ENCODE peak calls at places on chromosome 20, in nine cellular contexts. J is adrenal gland, Z is cardiac muscle cell, G is substantia nigra, K is A549, U is hepatocyte, V is lower lobe of right lung, A is epithelial cell of prostate, D is AG04450. C is an unnamed sample.
A peak's percentile ranks its signal among the peaks of the same experiment; 100 is the strongest.

GRCh38 chr20:13286600-13286999 is 65.5 kb downstream of the ISM1 start:
- DNase-seq in D (no peak), K (no peak), J (no peak), U (peak; percentile 25), Z (no peak), A (peak; percentile 79), V (peak; percentile 74), G (no peak), C (peak; percentile 31)

GRCh38 chr20:444862-445426 is 17.4 kb downstream of the TBC1D20 start:
- DNase-seq in D (no peak), Z (peak; percentile 64), G (peak; percentile 6), K (no peak), J (peak; percentile 53), A (no peak), V (no peak), U (no peak), C (no peak)

GRCh38 chr20:53623454-53624206 is 30.0 kb upstream of the ZNF217 start:
- DNase-seq in A (no peak), J (peak; percentile 86), D (no peak), V (no peak), K (peak; percentile 88), Z (peak; percentile 60), U (peak; percentile 84), G (peak; percentile 40), C (peak; percentile 79)

GRCh38 chr20:33518071-33518470 is 28.2 kb downstream of the CBFA2T2 start:
- DNase-seq in D (no peak), A (peak; percentile 39), K (no peak), U (no peak), V (no peak), Z (no peak), J (no peak), G (no peak), C (no peak)

GRCh38 chr20:47887064-47887463 is 101.8 kb upstream of the SULF2 start:
- DNase-seq in D (no peak), K (no peak), Z (no peak), A (no peak), G (no peak), V (no peak), U (no peak), J (no peak), C (no peak)

GRCh38 chr20:38730989-38731737 is 6.9 kb downstream of the SLC32A1 start:
- DNase-seq in G (peak; percentile 39), K (peak; percentile 79), V (peak; percentile 81), A (no peak), U (peak; percentile 73), D (no peak), J (peak; percentile 72), Z (peak; percentile 80), C (peak; percentile 62)

GRCh38 chr20:51335329-51335841 is 207.1 kb downstream of the NFATC2 start:
- DNase-seq in V (no peak), K (peak; percentile 84), Z (no peak), D (peak; percentile 98), A (peak; percentile 75), J (no peak), U (peak; percentile 68), G (no peak), C (no peak)

GRCh38 chr20:63896136-63896890 is 1.4 kb downstream of the DNAJC5 start:
- DNase-seq in D (no peak), A (no peak), G (peak; percentile 32), V (peak; percentile 80), J (peak; percentile 81), K (no peak), Z (peak; percentile 28), U (peak; percentile 73), C (peak; percentile 75)

GRCh38 chr20:414161-414560 is 6.1 kb downstream of the RBCK1 start:
- DNase-seq in J (no peak), G (no peak), K (no peak), U (no peak), V (no peak), Z (no peak), A (no peak), D (no peak), C (no peak)

GRCh38 chr20:43944653-43945235 is 30.1 kb downstream of the TOX2 start:
- DNase-seq in A (no peak), V (no peak), U (no peak), G (no peak), Z (no peak), K (no peak), J (no peak), D (no peak), C (no peak)

GRCh38 chr20:43942213-43942590 is 27.6 kb downstream of the TOX2 start:
- DNase-seq in V (no peak), D (no peak), K (no peak), U (no peak), J (no peak), Z (no peak), G (no peak), A (no peak), C (no peak)

GRCh38 chr20:43941476-43942212 is 27.0 kb downstream of the TOX2 start:
- DNase-seq in D (no peak), J (no peak), A (peak; percentile 39), K (peak; percentile 82), V (no peak), Z (no peak), G (no peak), U (no peak), C (peak; percentile 17)

GRCh38 chr20:43943725-43944124 is 29.1 kb downstream of the TOX2 start:
- DNase-seq in K (no peak), A (no peak), J (no peak), U (no peak), G (no peak), D (no peak), V (no peak), Z (no peak), C (no peak)

DNA sequence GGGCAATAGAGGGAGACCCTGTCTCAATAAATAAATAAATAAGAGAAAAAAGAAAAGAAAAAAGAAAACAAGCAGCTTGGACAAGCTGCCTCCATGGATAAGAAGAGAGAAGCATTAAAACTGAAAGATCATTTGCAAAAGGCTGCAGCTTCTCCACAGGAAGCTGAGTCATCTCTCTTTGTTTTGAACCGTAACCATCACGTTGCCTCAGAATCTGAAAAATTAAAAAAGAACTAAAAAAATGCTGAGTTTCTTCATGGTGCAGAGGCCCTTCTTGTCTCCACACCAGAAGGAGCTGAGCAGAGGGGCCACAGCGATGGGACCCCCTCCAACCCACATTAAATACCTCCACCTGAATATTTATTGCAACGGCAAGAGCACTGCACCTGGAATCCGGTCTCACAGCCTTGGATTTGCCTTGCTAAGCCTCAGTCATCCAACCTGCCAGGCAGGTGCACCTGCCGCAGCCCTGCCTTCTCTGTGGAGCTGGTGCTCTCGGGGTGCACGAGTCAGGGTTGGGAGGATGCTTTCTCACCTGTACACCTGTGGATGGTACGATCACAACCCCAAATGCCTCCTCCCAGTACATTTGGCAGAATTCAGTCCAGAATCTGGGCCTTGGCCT is 28.1 kb downstream of the TOX2 start:
- DNase-seq in Z (no peak), A (no peak), U (no peak), D (no peak), K (peak; percentile 38), G (no peak), V (no peak), J (no peak), C (no peak)
- H3K27ac ChIP-seq in Z (no peak overlapping the region), A (peak overlapping the region; percentile 52), U (no peak overlapping the region), D (peak overlapping the region; percentile 91), K (peak overlapping the region; percentile 90), G (no peak overlapping the region), V (peak overlapping the region; percentile 75), J (no peak overlapping the region), C (no peak overlapping the region)

GRCh38 chr20:24951536-24952047 is 2.5 kb downstream of the CST7 start:
- DNase-seq in J (no peak), D (no peak), U (no peak), K (no peak), G (no peak), V (no peak), Z (no peak), A (no peak), C (no peak)

GRCh38 chr20:24950128-24950835 is 1.2 kb downstream of the CST7 start:
- DNase-seq in J (no peak), K (no peak), V (no peak), A (no peak), D (no peak), Z (no peak), U (no peak), G (no peak), C (no peak)

GRCh38 chr20:24950836-24951525 is 1.9 kb downstream of the CST7 start:
- DNase-seq in A (no peak), D (no peak), Z (no peak), J (no peak), V (no peak), G (no peak), K (no peak), U (no peak), C (no peak)

GRCh38 chr20:24948939-24949679 is at the start of gene CST7:
- DNase-seq in K (no peak), Z (no peak), A (no peak), U (no peak), V (peak; percentile 62), J (no peak), D (no peak), G (no peak), C (no peak)

DNA sequence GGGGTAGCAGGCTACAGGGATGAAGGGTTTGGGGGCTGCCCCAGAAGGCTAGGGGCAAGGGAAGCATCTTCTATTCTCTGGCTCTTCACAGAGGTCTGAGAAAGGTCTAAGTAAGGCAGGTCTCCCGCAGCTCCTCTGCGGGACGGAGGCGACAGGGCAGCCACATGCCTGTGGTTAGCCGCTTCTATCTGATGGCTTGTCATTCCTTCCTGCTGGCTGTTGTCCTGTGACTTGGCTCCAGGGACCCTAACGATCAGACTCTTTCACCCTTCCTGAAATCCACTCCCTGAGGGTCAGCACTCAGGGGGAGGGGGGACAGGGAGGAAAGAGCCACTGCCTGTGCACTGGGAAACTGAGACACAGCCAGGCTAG is 673 bp downstream of the CST7 start:
- DNase-seq in A (no peak), D (no peak), U (no peak), K (no peak), G (no peak), V (no peak), J (no peak), Z (no peak), C (no peak)
- H3K27ac ChIP-seq in A (no peak overlapping the region), D (no peak overlapping the region), U (no peak overlapping the region), K (no peak overlapping the region), G (no peak overlapping the region), V (peak overlapping the region; percentile 76), J (no peak overlapping the region), Z (no peak overlapping the region), C (no peak overlapping the region)

GRCh38 chr20:62703853-62704228 is 4.8 kb upstream of the NTSR1 start:
- DNase-seq in G (no peak), V (no peak), U (no peak), J (no peak), Z (no peak), K (no peak), A (no peak), D (no peak), C (no peak)
- H3K27ac ChIP-seq in G (no peak overlapping the region), V (peak overlapping the region; percentile 18), U (no peak overlapping the region), J (no peak overlapping the region), Z (no peak overlapping the region), K (peak overlapping the region; percentile 84), A (peak overlapping the region; percentile 65), D (peak overlapping the region; percentile 80), C (no peak overlapping the region)

DNA sequence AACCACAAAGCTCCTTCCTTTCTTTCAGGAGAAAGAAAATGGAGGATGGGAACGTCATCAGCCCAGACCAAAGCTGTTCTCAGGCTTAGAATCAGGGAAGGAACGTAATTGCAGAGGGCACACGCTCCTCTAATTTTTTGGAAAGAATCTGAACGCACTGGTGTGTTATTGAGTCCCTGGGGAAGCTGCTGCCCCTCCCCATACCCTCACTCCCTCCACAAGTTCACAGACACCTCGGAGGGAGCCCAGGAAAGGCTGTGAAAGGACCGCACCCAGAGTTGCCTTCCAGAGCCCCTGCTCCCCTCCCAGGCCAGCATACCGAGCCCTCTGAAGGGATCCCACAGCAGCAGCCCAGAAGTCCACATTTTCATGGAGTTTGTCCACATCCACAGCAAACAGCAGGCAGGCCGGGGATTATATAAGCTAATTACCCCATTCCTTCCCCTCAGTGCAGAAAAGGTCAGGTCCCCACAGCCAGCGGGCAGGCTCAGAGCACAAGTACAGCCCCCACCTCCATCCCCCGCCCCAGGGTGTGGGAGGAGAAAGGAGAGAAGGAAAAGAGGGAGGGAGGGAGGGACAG is 53.7 kb downstream of the ANKRD60 start:
- DNase-seq in V (peak; percentile 24), K (no peak), A (no peak), J (peak; percentile 21), Z (no peak), U (no peak), G (no peak), D (no peak), C (no peak)
- H3K27ac ChIP-seq in V (peak overlapping the region; percentile 74), K (peak overlapping the region; percentile 94), A (no peak overlapping the region), J (peak overlapping the region; percentile 55), Z (no peak overlapping the region), U (peak overlapping the region; percentile 79), G (no peak overlapping the region), D (no peak overlapping the region), C (no peak overlapping the region)